ENCODE peak calls at places on chromosome 12, in seven cellular contexts. One of them, this sample, is unnamed.

GRCh38 chr12:109759076-109759420 is 45.4 kb downstream of the FAM222A start:
- DNase-seq in HL-60: no peak
- DNase-seq in GM13976: no peak
- DNase-seq in cardiac muscle cell: no peak
- DNase-seq in tibial nerve: peak; percentile 4
- DNase-seq in astrocyte of the cerebellum: no peak
- DNase-seq in tibial artery: no peak
- DNase-seq in this sample: no peak

GRCh38 chr12:4855121-4855924 is 54.4 kb upstream of the KCNA1 start:
- DNase-seq in HL-60: peak; percentile 36
- DNase-seq in tibial artery: peak; percentile 65
- DNase-seq in astrocyte of the cerebellum: peak; percentile 84
- DNase-seq in GM13976: peak; percentile 78
- DNase-seq in tibial nerve: no peak
- DNase-seq in cardiac muscle cell: peak; percentile 83
- DNase-seq in this sample: no peak

GRCh38 chr12:58359084-58359483 is 417.7 kb downstream of the ATP23 start:
- DNase-seq in tibial artery: no peak
- DNase-seq in HL-60: no peak
- DNase-seq in astrocyte of the cerebellum: no peak
- DNase-seq in cardiac muscle cell: peak; percentile 22
- DNase-seq in tibial nerve: no peak
- DNase-seq in GM13976: no peak
- DNase-seq in this sample: no peak

GRCh38 chr12:58171914-58172313 is 230.5 kb downstream of the ATP23 start:
- DNase-seq in HL-60: no peak
- DNase-seq in cardiac muscle cell: peak; percentile 67
- DNase-seq in tibial artery: no peak
- DNase-seq in tibial nerve: no peak
- DNase-seq in astrocyte of the cerebellum: peak; percentile 32
- DNase-seq in GM13976: no peak
- DNase-seq in this sample: no peak

GRCh38 chr12:68733661-68734071 is 12.3 kb upstream of the SLC35E3 start:
- DNase-seq in GM13976: no peak
- DNase-seq in tibial nerve: no peak
- DNase-seq in astrocyte of the cerebellum: no peak
- DNase-seq in HL-60: no peak
- DNase-seq in cardiac muscle cell: peak; percentile 45
- DNase-seq in tibial artery: no peak
- DNase-seq in this sample: no peak

GRCh38 chr12:96210376-96211055 is 16.3 kb downstream of the ELK3 start:
- DNase-seq in tibial artery: no peak
- DNase-seq in astrocyte of the cerebellum: no peak
- DNase-seq in GM13976: no peak
- DNase-seq in HL-60: no peak
- DNase-seq in cardiac muscle cell: no peak
- DNase-seq in tibial nerve: no peak
- DNase-seq in this sample: no peak

GRCh38 chr12:81572411-81572810 is 186.7 kb downstream of the PPFIA2 start:
- DNase-seq in tibial nerve: no peak
- DNase-seq in astrocyte of the cerebellum: no peak
- DNase-seq in tibial artery: no peak
- DNase-seq in HL-60: no peak
- DNase-seq in GM13976: no peak
- DNase-seq in cardiac muscle cell: no peak
- DNase-seq in this sample: no peak

GRCh38 chr12:13135336-13136178 is 32.1 kb upstream of the GSG1 start:
- DNase-seq in GM13976: no peak
- DNase-seq in tibial artery: peak; percentile 80
- DNase-seq in HL-60: no peak
- DNase-seq in cardiac muscle cell: peak; percentile 86
- DNase-seq in astrocyte of the cerebellum: peak; percentile 20
- DNase-seq in tibial nerve: no peak
- DNase-seq in this sample: no peak

GRCh38 chr12:69008510-69008909 is 75.5 kb upstream of the CPM start:
- DNase-seq in GM13976: no peak
- DNase-seq in tibial nerve: no peak
- DNase-seq in astrocyte of the cerebellum: no peak
- DNase-seq in HL-60: peak; percentile 66
- DNase-seq in cardiac muscle cell: peak; percentile 37
- DNase-seq in tibial artery: no peak
- DNase-seq in this sample: no peak

GRCh38 chr12:57837779-57838562 is 8.6 kb downstream of the CTDSP2 start:
- DNase-seq in cardiac muscle cell: peak; percentile 85
- DNase-seq in GM13976: no peak
- DNase-seq in tibial nerve: no peak
- DNase-seq in tibial artery: peak; percentile 62
- DNase-seq in HL-60: no peak
- DNase-seq in astrocyte of the cerebellum: no peak
- DNase-seq in this sample: no peak

GRCh38 chr12:65800928-65801327 is 23.4 kb upstream of the HMGA2 start:
- DNase-seq in astrocyte of the cerebellum: peak; percentile 73
- DNase-seq in HL-60: no peak
- DNase-seq in tibial nerve: no peak
- DNase-seq in cardiac muscle cell: peak; percentile 47
- DNase-seq in tibial artery: no peak
- DNase-seq in GM13976: no peak
- DNase-seq in this sample: no peak

GRCh38 chr12:113099364-113099763 is 36.2 kb downstream of the RASAL1 start:
- DNase-seq in cardiac muscle cell: no peak
- DNase-seq in HL-60: no peak
- DNase-seq in astrocyte of the cerebellum: no peak
- DNase-seq in tibial nerve: no peak
- DNase-seq in GM13976: no peak
- DNase-seq in tibial artery: no peak
- DNase-seq in this sample: no peak

GRCh38 chr12:26524862-26525465 is 308.0 kb downstream of the ITPR2 start:
- DNase-seq in GM13976: no peak
- DNase-seq in HL-60: no peak
- DNase-seq in cardiac muscle cell: peak; percentile 40
- DNase-seq in tibial artery: no peak
- DNase-seq in tibial nerve: no peak
- DNase-seq in astrocyte of the cerebellum: no peak
- DNase-seq in this sample: no peak

GRCh38 chr12:26097046-26097878 is 27.6 kb downstream of the BHLHE41 start:
- DNase-seq in tibial nerve: no peak
- DNase-seq in astrocyte of the cerebellum: peak; percentile 64
- DNase-seq in HL-60: no peak
- DNase-seq in cardiac muscle cell: peak; percentile 83
- DNase-seq in tibial artery: peak; percentile 54
- DNase-seq in GM13976: peak; percentile 61
- DNase-seq in this sample: no peak

GRCh38 chr12:13125996-13126395 is 22.5 kb upstream of the GSG1 start:
- DNase-seq in GM13976: no peak
- DNase-seq in astrocyte of the cerebellum: no peak
- DNase-seq in HL-60: no peak
- DNase-seq in tibial nerve: no peak
- DNase-seq in cardiac muscle cell: no peak
- DNase-seq in tibial artery: no peak
- DNase-seq in this sample: no peak

GRCh38 chr12:104457746-104458644 is 1.2 kb downstream of the CHST11 start:
- DNase-seq in HL-60: no peak
- DNase-seq in astrocyte of the cerebellum: no peak
- DNase-seq in tibial nerve: no peak
- DNase-seq in GM13976: peak; percentile 78
- DNase-seq in cardiac muscle cell: no peak
- DNase-seq in tibial artery: peak; percentile 34
- DNase-seq in this sample: peak; percentile 73

GRCh38 chr12:87687362-87687761 is 341.8 kb downstream of the C12orf50 start:
- DNase-seq in cardiac muscle cell: peak; percentile 87
- DNase-seq in HL-60: no peak
- DNase-seq in tibial nerve: no peak
- DNase-seq in astrocyte of the cerebellum: peak; percentile 12
- DNase-seq in tibial artery: no peak
- DNase-seq in GM13976: no peak
- DNase-seq in this sample: no peak

GRCh38 chr12:125032466-125033152 is 32.6 kb upstream of the AACS start:
- DNase-seq in tibial nerve: no peak
- DNase-seq in cardiac muscle cell: no peak
- DNase-seq in HL-60: no peak
- DNase-seq in GM13976: no peak
- DNase-seq in tibial artery: no peak
- DNase-seq in astrocyte of the cerebellum: no peak
- DNase-seq in this sample: no peak

GRCh38 chr12:116202940-116203339 is 74.6 kb downstream of the MED13L start:
- DNase-seq in cardiac muscle cell: no peak
- DNase-seq in HL-60: no peak
- DNase-seq in tibial nerve: no peak
- DNase-seq in tibial artery: no peak
- DNase-seq in astrocyte of the cerebellum: no peak
- DNase-seq in GM13976: no peak
- DNase-seq in this sample: no peak

GRCh38 chr12:85325452-85325851 is 45.4 kb downstream of the ALX1 start:
- DNase-seq in tibial artery: no peak
- DNase-seq in astrocyte of the cerebellum: no peak
- DNase-seq in cardiac muscle cell: no peak
- DNase-seq in GM13976: no peak
- DNase-seq in HL-60: no peak
- DNase-seq in tibial nerve: no peak
- DNase-seq in this sample: no peak

GRCh38 chr12:51191516-51192283 is 18.8 kb upstream of the TFCP2 start:
- DNase-seq in GM13976: no peak
- DNase-seq in astrocyte of the cerebellum: no peak
- DNase-seq in tibial artery: no peak
- DNase-seq in cardiac muscle cell: no peak
- DNase-seq in tibial nerve: no peak
- DNase-seq in HL-60: no peak
- DNase-seq in this sample: no peak

GRCh38 chr12:51189790-51190355 is 16.9 kb upstream of the TFCP2 start:
- DNase-seq in tibial artery: no peak
- DNase-seq in tibial nerve: no peak
- DNase-seq in astrocyte of the cerebellum: no peak
- DNase-seq in GM13976: no peak
- DNase-seq in HL-60: no peak
- DNase-seq in cardiac muscle cell: no peak
- DNase-seq in this sample: no peak

GRCh38 chr12:51195841-51196240 is 22.0 kb downstream of the POU6F1 start:
- DNase-seq in astrocyte of the cerebellum: no peak
- DNase-seq in tibial artery: no peak
- DNase-seq in cardiac muscle cell: no peak
- DNase-seq in HL-60: no peak
- DNase-seq in GM13976: no peak
- DNase-seq in tibial nerve: no peak
- DNase-seq in this sample: no peak

GRCh38 chr12:51190820-51191219 is 17.9 kb upstream of the TFCP2 start:
- DNase-seq in tibial nerve: no peak
- DNase-seq in cardiac muscle cell: no peak
- DNase-seq in HL-60: no peak
- DNase-seq in GM13976: no peak
- DNase-seq in tibial artery: no peak
- DNase-seq in astrocyte of the cerebellum: no peak
- DNase-seq in this sample: no peak

DNA sequence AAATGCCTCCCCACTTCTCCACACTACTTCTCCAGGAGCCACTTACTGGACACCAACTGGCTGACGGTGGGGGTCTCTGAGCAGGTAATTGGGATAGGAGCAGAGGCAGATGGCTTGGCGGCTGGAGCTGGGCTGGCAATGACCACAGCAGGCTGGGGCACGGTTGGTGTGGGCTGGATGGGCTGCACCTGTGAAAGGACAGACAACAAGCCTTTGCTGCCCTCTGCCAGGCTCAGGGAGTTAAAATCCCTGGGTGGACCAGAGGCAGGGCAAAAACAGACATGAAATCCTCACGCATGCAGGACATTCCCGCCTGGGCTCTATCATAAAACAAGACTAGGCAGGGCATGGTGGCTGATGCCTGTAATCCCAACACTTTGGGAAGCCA is 19.3 kb upstream of the TFCP2 start:
- DNase-seq in astrocyte of the cerebellum: no peak
- DNase-seq in tibial nerve: no peak
- DNase-seq in GM13976: no peak
- DNase-seq in tibial artery: no peak
- DNase-seq in HL-60: no peak
- DNase-seq in cardiac muscle cell: no peak
- DNase-seq in this sample: no peak
- TF ChIP-seq CTCF in astrocyte of the cerebellum: no peak
- TF ChIP-seq CTCF in tibial nerve: no peak
- TF ChIP-seq CTCF in GM13976: no peak
- TF ChIP-seq CTCF in tibial artery: no peak
- TF ChIP-seq CTCF in HL-60: no peak
- TF ChIP-seq CTCF in cardiac muscle cell: no peak
- TF ChIP-seq CTCF in this sample: no peak

DNA sequence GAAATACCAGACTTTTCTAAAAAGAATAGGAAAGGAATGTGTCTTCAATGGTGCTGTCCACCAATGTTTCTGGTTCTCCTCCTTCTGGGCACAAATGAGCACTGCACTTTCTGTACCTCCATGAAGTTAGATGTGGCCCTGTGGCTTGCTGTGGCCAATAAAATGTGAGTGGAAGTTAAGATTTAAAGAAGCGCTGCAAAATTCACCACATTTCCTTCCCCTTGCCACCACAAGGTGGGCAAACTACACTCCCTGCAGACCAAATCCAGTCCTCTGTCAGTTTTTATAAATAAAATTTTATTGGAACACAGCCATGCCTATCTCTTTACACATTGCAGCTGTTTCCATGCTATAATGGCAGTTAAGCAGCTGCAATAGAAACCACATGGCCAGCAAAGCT is 141.4 kb upstream of the TMPO start:
- DNase-seq in HL-60: no peak
- DNase-seq in GM13976: no peak
- DNase-seq in tibial nerve: no peak
- DNase-seq in astrocyte of the cerebellum: no peak
- DNase-seq in tibial artery: no peak
- DNase-seq in cardiac muscle cell: peak; percentile 15
- DNase-seq in this sample: no peak
- TF ChIP-seq CTCF in HL-60: no peak
- TF ChIP-seq CTCF in GM13976: no peak
- TF ChIP-seq CTCF in tibial nerve: no peak
- TF ChIP-seq CTCF in astrocyte of the cerebellum: peak; percentile 59
- TF ChIP-seq CTCF in tibial artery: no peak
- TF ChIP-seq CTCF in cardiac muscle cell: peak; percentile 25
- TF ChIP-seq CTCF in this sample: peak; percentile 56

GRCh38 chr12:120468846-120469449 is 600 bp downstream of the SRSF9 start:
- DNase-seq in cardiac muscle cell: no peak
- DNase-seq in astrocyte of the cerebellum: no peak
- DNase-seq in GM13976: peak; percentile 76
- DNase-seq in tibial artery: peak; percentile 28
- DNase-seq in tibial nerve: no peak
- DNase-seq in HL-60: no peak
- DNase-seq in this sample: peak; percentile 69
- TF ChIP-seq CTCF in cardiac muscle cell: no peak
- TF ChIP-seq CTCF in astrocyte of the cerebellum: no peak
- TF ChIP-seq CTCF in GM13976: peak; percentile 21
- TF ChIP-seq CTCF in tibial artery: no peak
- TF ChIP-seq CTCF in tibial nerve: no peak
- TF ChIP-seq CTCF in HL-60: no peak
- TF ChIP-seq CTCF in this sample: no peak

DNA sequence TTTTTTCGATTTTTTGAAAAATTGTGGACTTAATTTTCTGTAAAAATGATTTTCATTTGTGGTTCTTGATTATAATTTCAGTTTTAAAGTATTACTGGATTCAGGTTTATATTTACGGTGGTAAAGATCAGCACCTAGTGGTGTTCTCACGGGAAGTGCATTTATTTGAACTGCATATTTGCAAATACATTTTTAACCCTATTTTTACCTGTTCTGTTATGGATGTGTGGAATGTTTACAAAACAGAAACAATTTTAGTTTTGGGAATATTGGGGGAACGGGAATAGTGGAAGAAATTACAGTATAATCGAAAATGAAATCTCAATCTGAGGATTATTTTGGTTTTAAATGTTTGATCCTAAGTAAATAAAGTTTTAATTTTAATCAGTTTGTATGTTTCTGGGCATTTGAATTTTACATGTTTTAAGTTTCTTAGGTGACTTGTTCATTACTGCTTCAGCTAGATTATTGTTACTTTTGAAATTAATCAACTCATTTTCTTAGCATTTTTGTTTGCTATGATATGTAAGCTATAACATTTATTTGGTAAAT is 805 bp downstream of the ATF7IP start:
- DNase-seq in GM13976: no peak
- DNase-seq in cardiac muscle cell: peak; percentile 63
- DNase-seq in HL-60: no peak
- DNase-seq in tibial artery: no peak
- DNase-seq in astrocyte of the cerebellum: no peak
- DNase-seq in tibial nerve: no peak
- DNase-seq in this sample: no peak
- TF ChIP-seq CTCF in GM13976: peak; percentile 33
- TF ChIP-seq CTCF in cardiac muscle cell: peak; percentile 21
- TF ChIP-seq CTCF in HL-60: no peak
- TF ChIP-seq CTCF in tibial artery: peak; percentile 16
- TF ChIP-seq CTCF in astrocyte of the cerebellum: no peak
- TF ChIP-seq CTCF in tibial nerve: peak; percentile 25
- TF ChIP-seq CTCF in this sample: peak; percentile 64

This sample was measured in type B pancreatic cell.